ENCODE peak calls at places on chromosomes 16 and 17, in four cellular contexts. Y is PC-9; B is HepG2; K is effector memory CD4-positive, alpha-beta T cell. I is an unnamed sample.

GRCh38 chr16:80175011-80175410 is 365.8 kb upstream of the DYNLRB2 start:
- DNase-seq in B (no peak), K (no peak), Y (no peak), I (no peak)

GRCh38 chr16:24309222-24309905 is 53.2 kb downstream of the CACNG3 start:
- DNase-seq in K (no peak), B (peak; percentile 50), Y (peak; percentile 36), I (no peak)

GRCh38 chr17:43994272-43995149 is 9.9 kb upstream of the NAGS start:
- DNase-seq in Y (peak; percentile 54), B (peak; percentile 54), K (peak; percentile 60), I (peak; percentile 46)

GRCh38 chr16:73076291-73076959 is 28.5 kb upstream of the ZFHX3 start:
- DNase-seq in B (no peak), Y (no peak), K (no peak), I (no peak)

GRCh38 chr17:13074026-13074425 is 56.2 kb upstream of the ELAC2 start:
- DNase-seq in K (no peak), Y (no peak), B (no peak), I (no peak)

GRCh38 chr17:202501-202951 is 21.1 kb upstream of the DOC2B start:
- DNase-seq in Y (no peak), B (no peak), K (no peak), I (no peak)

GRCh38 chr17:82180776-82181528 is 31.7 kb downstream of the CCDC57 start:
- DNase-seq in K (no peak), Y (no peak), B (no peak), I (no peak)

GRCh38 chr16:58421029-58421428 is 28.8 kb downstream of the GINS3 start:
- DNase-seq in Y (no peak), K (no peak), B (no peak), I (no peak)

GRCh38 chr17:48795444-48796162 is 21.4 kb downstream of the TTLL6 start:
- DNase-seq in Y (no peak), B (peak; percentile 95), K (no peak), I (no peak)

GRCh38 chr16:85310868-85311585 is 198.8 kb upstream of the CIBAR2 start:
- DNase-seq in K (no peak), B (no peak), Y (no peak), I (no peak)

GRCh38 chr17:70076189-70076588 is 1.2 kb downstream of the KCNJ16 start:
- DNase-seq in B (no peak), Y (no peak), K (no peak), I (no peak)

GRCh38 chr17:56939869-56940484 is 20.9 kb downstream of the COIL start:
- DNase-seq in B (peak; percentile 72), Y (peak; percentile 2), K (no peak), I (no peak)

GRCh38 chr17:1109606-1110523 is 69.9 kb downstream of the ABR start:
- DNase-seq in K (no peak), Y (peak; percentile 40), B (peak; percentile 39), I (no peak)

GRCh38 chr16:72470541-72470940 is 298.6 kb upstream of the PMFBP1 start:
- DNase-seq in B (no peak), Y (no peak), K (no peak), I (no peak)

GRCh38 chr17:4728124-4728523 is 3.1 kb upstream of the MED11 start:
- DNase-seq in B (no peak), Y (no peak), K (no peak), I (no peak)

GRCh38 chr16:8644513-8645140 is 23.1 kb downstream of the METTL22 start:
- DNase-seq in K (no peak), B (no peak), Y (no peak), I (peak; percentile 67)

GRCh38 chr16:89922477-89922883 is 662 bp upstream of the TUBB3 start:
- DNase-seq in K (no peak), B (peak; percentile 88), Y (peak; percentile 80), I (no peak)

GRCh38 chr17:34384822-34385605 is 22.0 kb upstream of the CCL1 start:
- DNase-seq in K (no peak), Y (no peak), B (no peak), I (no peak)

GRCh38 chr16:75075688-75076268 is 40.8 kb downstream of the LDHD start:
- DNase-seq in Y (no peak), B (no peak), K (no peak), I (no peak)

GRCh38 chr17:32943206-32943605 is 15.3 kb downstream of the TMEM98 start:
- DNase-seq in B (no peak), Y (no peak), K (no peak), I (no peak)

GRCh38 chr16:30368792-30369090 is 1.6 kb downstream of the TBC1D10B start:
- DNase-seq in B (no peak), K (no peak), Y (no peak), I (no peak)

GRCh38 chr16:30369091-30369937 is 980 bp downstream of the TBC1D10B start:
- DNase-seq in Y (peak; percentile 13), K (no peak), B (no peak), I (no peak)

GRCh38 chr16:30369938-30370443 is 303 bp downstream of the TBC1D10B start:
- DNase-seq in Y (no peak), K (no peak), B (no peak), I (no peak)

GRCh38 chr16:30367349-30368009 is 2.8 kb downstream of the TBC1D10B start:
- DNase-seq in B (no peak), Y (no peak), K (no peak), I (no peak)

GRCh38 chr16:30368122-30368791 is 2.0 kb downstream of the TBC1D10B start:
- DNase-seq in B (no peak), K (no peak), Y (peak; percentile 39), I (no peak)
- H3K27ac ChIP-seq in B (peak overlapping the region; percentile 15), K (peak overlapping the region; percentile 65), Y (peak overlapping the region; percentile 18), I (peak overlapping the region; percentile 63)

GRCh38 chr16:1793578-1794220 is at the start of gene IGFALS:
- DNase-seq in K (no peak), Y (no peak), B (no peak), I (no peak)

GRCh38 chr16:1792836-1793577 is 498 bp downstream of the IGFALS start:
- DNase-seq in B (no peak), K (no peak), Y (no peak), I (no peak)

GRCh38 chr16:1791943-1792812 is 1.3 kb downstream of the IGFALS start:
- DNase-seq in K (no peak), Y (no peak), B (no peak), I (no peak)

GRCh38 chr16:1794908-1795666 is 1.6 kb upstream of the IGFALS start:
- DNase-seq in K (no peak), Y (no peak), B (no peak), I (no peak)

DNA sequence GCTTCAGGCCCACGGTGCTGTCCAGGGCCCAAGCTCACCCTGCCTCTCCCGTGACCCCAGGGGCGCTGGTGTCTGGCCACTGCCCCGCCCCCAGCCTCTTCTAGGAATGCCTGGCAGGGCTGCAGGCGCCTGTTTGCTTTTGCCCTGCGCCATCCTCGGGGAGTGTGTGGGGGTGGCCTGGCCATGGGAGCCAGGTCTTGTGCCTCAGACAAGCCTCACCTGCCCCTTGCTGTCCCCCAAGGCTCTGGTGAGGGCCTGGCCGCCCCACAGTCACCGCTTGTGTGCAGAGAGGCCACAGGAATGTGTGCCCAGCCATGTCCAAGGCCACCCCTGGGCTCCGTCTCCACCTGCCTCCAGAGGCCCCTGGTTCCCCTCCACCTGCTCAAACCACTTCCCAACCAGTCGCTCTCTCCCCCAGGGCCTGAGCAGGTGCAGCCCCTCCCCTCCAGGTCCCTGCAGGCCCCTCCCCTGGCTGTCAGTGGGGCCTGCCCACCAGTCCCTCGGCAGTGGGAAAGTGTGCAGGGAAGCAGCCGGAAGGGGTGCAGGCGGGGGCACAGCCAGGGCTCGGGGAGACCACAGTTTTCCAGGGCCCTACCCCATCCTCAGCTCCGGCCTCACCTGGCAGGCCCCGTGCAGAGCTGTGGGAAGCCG is 841 bp upstream of the IGFALS start:
- DNase-seq in B (peak; percentile 85), Y (no peak), K (no peak), I (no peak)
- H3K27ac ChIP-seq in B (peak overlapping the region; percentile 65), Y (no peak overlapping the region), K (no peak overlapping the region), I (no peak overlapping the region)

GRCh38 chr17:54494731-54495715 is 405.6 kb upstream of the TOM1L1 start:
- DNase-seq in Y (no peak), B (no peak), K (no peak), I (no peak)
- H3K27ac ChIP-seq in Y (no peak overlapping the region), B (no peak overlapping the region), K (no peak overlapping the region), I (no peak overlapping the region)

DNA sequence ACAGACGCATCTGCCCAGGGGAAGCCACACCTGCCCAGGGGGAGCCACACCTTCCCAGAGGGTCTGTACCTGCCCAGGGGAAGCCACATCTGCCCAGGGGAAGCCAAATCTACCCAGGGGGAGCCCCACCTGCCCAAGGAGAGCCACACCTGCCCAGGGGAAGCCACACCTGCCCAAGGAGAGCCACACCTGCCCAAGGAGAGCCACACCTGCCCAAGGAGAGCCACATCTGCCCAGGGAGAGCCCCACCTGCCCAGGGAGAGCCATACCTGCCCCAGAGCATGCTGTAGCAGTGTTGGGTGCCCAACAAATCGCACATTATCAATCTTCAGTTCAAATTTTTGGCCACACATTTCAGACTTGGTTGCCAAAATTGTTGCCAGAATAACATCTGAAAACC is 19.6 kb downstream of the NPRL3 start:
- DNase-seq in Y (no peak), B (no peak), K (no peak), I (no peak)
- H3K27ac ChIP-seq in Y (no peak overlapping the region), B (no peak overlapping the region), K (no peak overlapping the region), I (no peak overlapping the region)

GRCh38 chr17:50364061-50364458 is 8.9 kb downstream of the MRPL27 start:
- DNase-seq in Y (no peak), K (no peak), B (no peak), I (no peak)
- H3K27ac ChIP-seq in Y (no peak overlapping the region), K (no peak overlapping the region), B (no peak overlapping the region), I (no peak overlapping the region)

GRCh38 chr17:65048441-65048840 is 8.1 kb downstream of the GNA13 start:
- DNase-seq in B (no peak), K (no peak), Y (no peak), I (no peak)
- H3K27ac ChIP-seq in B (no peak overlapping the region), K (peak overlapping the region; percentile 49), Y (no peak overlapping the region), I (peak overlapping the region; percentile 43)

DNA sequence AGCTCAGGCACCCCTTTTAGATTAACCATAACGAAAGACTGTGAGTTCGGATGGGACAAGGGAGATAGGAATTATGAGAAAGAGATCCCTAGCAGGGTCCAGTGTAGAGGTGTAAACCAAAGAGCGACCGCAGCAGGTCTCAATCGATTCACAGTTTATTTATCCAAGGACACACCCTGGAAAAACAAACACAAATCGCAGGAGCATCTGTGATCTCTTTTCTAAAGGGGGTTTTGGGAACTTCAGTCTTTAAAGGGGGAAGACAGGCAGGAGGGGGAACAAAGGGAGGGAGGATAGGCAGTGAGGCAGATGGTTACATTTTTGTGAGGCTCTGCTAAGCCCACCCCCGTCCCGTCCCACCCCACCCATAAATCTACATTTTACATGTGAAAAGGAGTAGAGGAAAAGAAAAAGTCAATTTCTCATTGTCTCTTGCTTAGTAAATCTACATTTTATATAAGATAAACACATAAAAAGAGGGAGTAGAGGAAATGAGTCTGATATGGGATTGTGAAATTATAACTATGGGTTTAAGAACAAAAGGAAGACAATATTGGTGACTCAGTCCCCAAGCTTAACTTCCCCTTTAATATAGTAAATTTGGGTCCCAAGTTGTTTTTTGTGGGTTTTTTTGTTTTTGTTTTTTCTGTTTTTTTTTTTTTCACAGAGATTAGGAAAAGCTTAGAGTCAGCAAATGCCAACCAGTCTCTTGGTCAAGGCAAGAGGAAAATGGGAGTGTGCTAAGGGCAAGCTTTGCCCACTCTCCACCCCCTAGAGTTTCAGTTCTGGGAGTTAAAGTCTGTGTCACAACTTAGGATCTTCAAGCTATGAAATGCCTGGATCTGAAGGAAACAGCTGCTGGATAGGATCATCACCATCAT is 161.0 kb upstream of the CDH5 start:
- DNase-seq in K (no peak), B (no peak), Y (no peak), I (peak; percentile 17)
- H3K27ac ChIP-seq in K (no peak overlapping the region), B (no peak overlapping the region), Y (no peak overlapping the region), I (peak overlapping the region; percentile 62)

I was measured in HL-60.